ENCODE peak calls at places on chromosomes 5 and 9, in five cellular contexts. L is A549, I is heart left ventricle, Z is body of pancreas, H is cardiac muscle cell. O is an unnamed sample. For H3K4me1, the result is how much of the 10 kb centered on the place peaks cover.

GRCh38 chr9:93574091-93574899 is 2.1 kb upstream of the PHF2 start:
- DNase-seq in L (no peak), I (no peak), Z (no peak), H (no peak), O (no peak)

GRCh38 chr9:68703672-68704071 is 1.4 kb upstream of the PIP5K1B start:
- DNase-seq in L (no peak), I (no peak), Z (no peak), H (no peak), O (no peak)

GRCh38 chr9:85876628-85877027 is 64.3 kb upstream of the NAA35 start:
- DNase-seq in L (no peak), I (no peak), Z (no peak), H (no peak), O (no peak)

GRCh38 chr9:128892223-128892892 is 10.4 kb downstream of the LRRC8A start:
- DNase-seq in L (peak), I (peak), Z (peak), H (peak), O (peak)

GRCh38 chr9:109582386-109582785 is 84.3 kb upstream of the PTPN3 start:
- DNase-seq in L (no peak), I (no peak), Z (no peak), H (peak), O (no peak)

GRCh38 chr9:83271665-83272071 is 208.7 kb upstream of the RASEF start:
- DNase-seq in L (no peak), I (no peak), Z (no peak), H (peak), O (no peak)

GRCh38 chr9:134418354-134418753 is 92.1 kb downstream of the RXRA start:
- DNase-seq in L (no peak), I (no peak), Z (no peak), H (no peak), O (no peak)

GRCh38 chr9:2144619-2145018 is 129.5 kb downstream of the SMARCA2 start:
- DNase-seq in L (no peak), I (no peak), Z (no peak), H (no peak), O (no peak)

GRCh38 chr9:87684627-87685204 is 41.2 kb upstream of the CTSL start:
- DNase-seq in L (peak), I (no peak), Z (peak), H (peak), O (no peak)

GRCh38 chr9:136625101-136626065 is 37.3 kb upstream of the EGFL7 start:
- DNase-seq in L (peak), I (peak), Z (peak), H (peak), O (peak)

GRCh38 chr5:102760815-102761214 is 5.7 kb downstream of the PAM start:
- DNase-seq in L (no peak), I (no peak), Z (peak), H (peak), O (peak)

GRCh38 chr5:95520176-95520575 is 34.6 kb downstream of the SKIC3 start:
- DNase-seq in L (no peak), I (no peak), Z (no peak), H (no peak), O (no peak)

GRCh38 chr9:15231788-15232635 is 75.0 kb downstream of the TTC39B start:
- DNase-seq in L (peak), I (no peak), Z (peak), H (peak), O (peak)

GRCh38 chr5:53479656-53480473 is 564 bp upstream of the FST start:
- DNase-seq in L (peak), I (peak), Z (peak), H (peak), O (peak)

GRCh38 chr5:65418661-65419060 is 63.1 kb downstream of the ADAMTS6 start:
- DNase-seq in L (no peak), I (no peak), Z (no peak), H (peak), O (no peak)

GRCh38 chr9:130325921-130326320 is 60.4 kb downstream of the HMCN2 start:
- DNase-seq in L (no peak), I (no peak), Z (no peak), H (no peak), O (no peak)

GRCh38 chr5:123511290-123511647 is 708 bp upstream of the CSNK1G3 start:
- DNase-seq in L (peak), I (no peak), Z (no peak), H (peak), O (no peak)

GRCh38 chr9:93093081-93093448 is 3.0 kb upstream of the CARD19 start:
- DNase-seq in L (no peak), I (no peak), Z (no peak), H (no peak), O (no peak)

GRCh38 chr9:93656426-93657222 is 80.2 kb downstream of the PHF2 start:
- DNase-seq in L (no peak), I (peak), Z (no peak), H (no peak), O (no peak)

GRCh38 chr9:136535070-136535469 is 10.8 kb downstream of the NOTCH1 start:
- DNase-seq in L (no peak), I (no peak), Z (no peak), H (no peak), O (no peak)

GRCh38 chr9:6495484-6495883 is 82.5 kb downstream of the UHRF2 start:
- DNase-seq in L (no peak), I (no peak), Z (no peak), H (no peak), O (no peak)

GRCh38 chr5:10704949-10705621 is 55.9 kb downstream of the DAP start:
- DNase-seq in L (no peak), I (no peak), Z (no peak), H (peak), O (peak)

GRCh38 chr5:144004146-144004545 is 166.3 kb downstream of the YIPF5 start:
- DNase-seq in L (no peak), I (no peak), Z (no peak), H (no peak), O (no peak)

GRCh38 chr5:146091881-146092280 is 13.5 kb downstream of the PLAC8L1 start:
- DNase-seq in L (no peak), I (no peak), Z (no peak), H (no peak), O (no peak)

GRCh38 chr5:142131394-142131793 is 22.8 kb downstream of the NDFIP1 start:
- DNase-seq in L (no peak), I (no peak), Z (no peak), H (no peak), O (no peak)

GRCh38 chr9:9961487-9961886 is 651.3 kb downstream of the PTPRD start:
- DNase-seq in L (no peak), I (no peak), Z (peak), H (no peak), O (no peak)

GRCh38 chr9:34555002-34555348 is 32.2 kb upstream of the ENHO start:
- DNase-seq in L (no peak), I (no peak), Z (peak), H (no peak), O (peak)

GRCh38 chr5:82019342-82020138 is 47.7 kb downstream of the ATG10 start:
- DNase-seq in L (no peak), I (no peak), Z (peak), H (no peak), O (no peak)

GRCh38 chr5:14060218-14060617 is 82.9 kb upstream of the TRIO start:
- DNase-seq in L (no peak), I (no peak), Z (no peak), H (no peak), O (no peak)

GRCh38 chr9:134234001-134234660 is 69.8 kb upstream of the RNU6ATAC start:
- DNase-seq in L (no peak), I (no peak), Z (no peak), H (no peak), O (no peak)

GRCh38 chr5:149441986-149442385 is 62.9 kb upstream of the IL17B start:
- DNase-seq in L (no peak), I (no peak), Z (no peak), H (no peak), O (no peak)

GRCh38 chr5:149438711-149439132 is 59.6 kb upstream of the IL17B start:
- DNase-seq in L (no peak), I (no peak), Z (no peak), H (no peak), O (no peak)

GRCh38 chr5:149441194-149441753 is 62.2 kb upstream of the IL17B start:
- DNase-seq in L (no peak), I (no peak), Z (no peak), H (no peak), O (no peak)

GRCh38 chr5:149438281-149438680 is 59.2 kb upstream of the IL17B start:
- DNase-seq in L (no peak), I (no peak), Z (no peak), H (no peak), O (no peak)

GRCh38 chr5:149439899-149440655 is 61.0 kb upstream of the IL17B start:
- DNase-seq in L (peak), I (no peak), Z (peak), H (no peak), O (no peak)
- H3K4me1 ChIP-seq in L (under half), I (under half), Z (under half), H (under half), O (under half)

GRCh38 chr5:79133657-79134451 is 22.2 kb downstream of the BHMT start:
- DNase-seq in L (peak), I (no peak), Z (peak), H (peak), O (peak)

GRCh38 chr5:79136618-79137017 is 25.0 kb downstream of the BHMT start:
- DNase-seq in L (no peak), I (no peak), Z (no peak), H (no peak), O (no peak)

GRCh38 chr5:79135790-79136553 is 24.4 kb downstream of the BHMT start:
- DNase-seq in L (no peak), I (no peak), Z (no peak), H (no peak), O (no peak)

GRCh38 chr5:79130781-79131180 is 19.2 kb downstream of the BHMT start:
- DNase-seq in L (no peak), I (no peak), Z (no peak), H (no peak), O (no peak)

DNA sequence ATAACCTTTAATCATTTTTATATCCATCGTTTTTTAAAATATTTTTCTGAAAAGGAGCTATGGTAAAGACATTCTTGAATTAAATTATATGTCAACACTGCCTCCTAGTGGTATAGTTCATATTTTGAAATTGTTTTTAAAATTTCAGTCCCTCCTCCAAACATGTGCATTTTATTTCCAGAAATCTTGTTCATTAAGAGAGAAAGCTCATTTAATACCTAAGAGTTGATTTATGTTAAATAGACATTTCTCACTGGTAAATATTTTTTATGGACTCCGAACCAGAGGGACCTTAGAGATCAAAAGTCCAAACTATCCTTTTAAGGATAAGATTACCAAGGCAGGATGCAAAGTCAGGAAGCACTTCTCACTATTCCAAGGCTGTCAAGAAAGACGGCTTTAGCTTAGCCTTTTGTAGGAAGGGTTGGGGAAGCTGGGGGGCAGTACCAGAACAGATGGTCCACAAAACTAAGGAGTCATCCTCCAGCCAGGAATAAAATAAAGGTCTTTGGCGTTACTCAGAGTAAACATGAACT is 21.6 kb downstream of the BHMT start:
- DNase-seq in L (no peak), I (no peak), Z (no peak), H (peak), O (peak)
- H3K4me3 ChIP-seq in L (peak), I (peak), Z (no peak), H (no peak), O (peak)

GRCh38 chr5:157859227-157859575 is 256 bp upstream of the CLINT1 start:
- DNase-seq in L (no peak), I (no peak), Z (no peak), H (no peak), O (no peak)
- H3K4me1 ChIP-seq in L (under half), I (under half), Z (under half), H (under half), O (under half)

GRCh38 chr5:54743581-54743980 is 226.0 kb downstream of the SNX18 start:
- DNase-seq in L (no peak), I (no peak), Z (no peak), H (no peak), O (no peak)

GRCh38 chr5:54741711-54742110 is 224.2 kb downstream of the SNX18 start:
- DNase-seq in L (no peak), I (no peak), Z (no peak), H (no peak), O (no peak)

GRCh38 chr5:54740141-54740540 is 222.6 kb downstream of the SNX18 start:
- DNase-seq in L (no peak), I (no peak), Z (no peak), H (no peak), O (no peak)

GRCh38 chr5:54743997-54744788 is 226.6 kb downstream of the SNX18 start:
- DNase-seq in L (no peak), I (no peak), Z (peak), H (peak), O (peak)

GRCh38 chr5:54742417-54742889 is 224.9 kb downstream of the SNX18 start:
- DNase-seq in L (peak), I (no peak), Z (peak), H (peak), O (no peak)
- H3K4me3 ChIP-seq in L (no peak), I (no peak), Z (no peak), H (no peak), O (no peak)

DNA sequence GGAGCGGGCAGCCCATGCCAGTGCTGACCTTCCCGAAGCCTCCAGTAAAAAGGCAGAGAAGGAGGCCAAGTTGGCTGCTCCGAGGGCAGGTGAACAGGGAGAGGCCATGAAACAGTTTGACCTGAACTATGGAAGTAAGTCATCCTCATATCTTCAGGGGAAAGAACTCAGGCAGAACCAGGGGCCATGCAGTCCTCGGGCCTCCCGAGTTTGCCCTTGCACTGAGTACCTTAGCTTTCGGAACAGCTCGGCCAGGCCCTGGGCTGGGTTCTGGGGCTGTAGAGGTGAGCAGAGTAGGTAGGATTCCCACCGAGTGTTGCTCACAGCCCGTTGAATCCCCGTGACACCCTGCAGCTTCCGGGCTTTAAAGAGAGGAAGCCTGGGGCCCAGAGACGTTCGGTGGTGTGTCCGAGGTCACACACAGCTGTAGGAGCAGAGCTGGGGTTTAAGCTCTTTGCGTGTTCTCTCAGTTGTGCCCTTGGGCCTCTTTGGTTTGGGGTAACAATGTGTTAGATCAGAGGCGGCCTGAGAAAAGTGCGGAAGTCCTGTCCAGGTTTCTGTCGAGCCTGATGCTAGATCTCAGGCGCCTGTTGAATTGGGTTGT is 24.8 kb upstream of the POMT1 start:
- DNase-seq in L (no peak), I (no peak), Z (no peak), H (no peak), O (no peak)
- H3K4me1 ChIP-seq in L (under half), I (under half), Z (under half), H (under half), O (under half)

O was measured in SJCRH30.